ENCODE peak calls at places on chromosomes 3 and 15, in eight cellular contexts. One of them, this sample, is unnamed. For H3K4me1, the result is how much of the 10 kb centered on the place peaks cover.

GRCh38 chr15:40064231-40064894 is 25.4 kb upstream of the SRP14 start:
- DNase-seq in GM23338: peak
- DNase-seq in HCT116: no peak
- DNase-seq in endothelial cell of umbilical vein: peak
- DNase-seq in stomach: no peak
- DNase-seq in H1: no peak
- DNase-seq in esophagus muscularis mucosa: no peak
- DNase-seq in K562: no peak
- DNase-seq in this sample: no peak

GRCh38 chr3:9028134-9028533 is 64.9 kb upstream of the RAD18 start:
- DNase-seq in GM23338: no peak
- DNase-seq in HCT116: no peak
- DNase-seq in endothelial cell of umbilical vein: peak
- DNase-seq in stomach: peak
- DNase-seq in H1: no peak
- DNase-seq in esophagus muscularis mucosa: peak
- DNase-seq in K562: no peak
- DNase-seq in this sample: peak

GRCh38 chr3:67414740-67415139 is 239.7 kb downstream of the SUCLG2 start:
- DNase-seq in GM23338: no peak
- DNase-seq in HCT116: no peak
- DNase-seq in endothelial cell of umbilical vein: no peak
- DNase-seq in stomach: no peak
- DNase-seq in H1: no peak
- DNase-seq in esophagus muscularis mucosa: no peak
- DNase-seq in K562: no peak
- DNase-seq in this sample: peak

GRCh38 chr15:33044598-33044997 is 149.9 kb downstream of the FMN1 start:
- DNase-seq in GM23338: no peak
- DNase-seq in HCT116: no peak
- DNase-seq in endothelial cell of umbilical vein: no peak
- DNase-seq in stomach: no peak
- DNase-seq in H1: no peak
- DNase-seq in esophagus muscularis mucosa: no peak
- DNase-seq in K562: no peak
- DNase-seq in this sample: no peak

GRCh38 chr15:56454841-56455240 is 10.1 kb downstream of the MNS1 start:
- DNase-seq in GM23338: no peak
- DNase-seq in HCT116: no peak
- DNase-seq in endothelial cell of umbilical vein: peak
- DNase-seq in stomach: no peak
- DNase-seq in H1: no peak
- DNase-seq in esophagus muscularis mucosa: no peak
- DNase-seq in K562: no peak
- DNase-seq in this sample: no peak

GRCh38 chr15:67784057-67784781 is 41.1 kb upstream of the SKOR1 start:
- DNase-seq in GM23338: no peak
- DNase-seq in HCT116: no peak
- DNase-seq in endothelial cell of umbilical vein: no peak
- DNase-seq in stomach: no peak
- DNase-seq in H1: no peak
- DNase-seq in esophagus muscularis mucosa: peak
- DNase-seq in K562: no peak
- DNase-seq in this sample: no peak

GRCh38 chr3:18444597-18445420 is 19.7 kb upstream of the SATB1 start:
- DNase-seq in GM23338: peak
- DNase-seq in HCT116: no peak
- DNase-seq in endothelial cell of umbilical vein: peak
- DNase-seq in stomach: peak
- DNase-seq in H1: no peak
- DNase-seq in esophagus muscularis mucosa: no peak
- DNase-seq in K562: peak
- DNase-seq in this sample: peak

GRCh38 chr3:150511096-150511670 is 35.1 kb downstream of the SERP1 start:
- DNase-seq in GM23338: no peak
- DNase-seq in HCT116: no peak
- DNase-seq in endothelial cell of umbilical vein: no peak
- DNase-seq in stomach: no peak
- DNase-seq in H1: no peak
- DNase-seq in esophagus muscularis mucosa: no peak
- DNase-seq in K562: no peak
- DNase-seq in this sample: no peak

GRCh38 chr3:9727041-9727595 is 4.4 kb upstream of the BRPF1 start:
- DNase-seq in GM23338: peak
- DNase-seq in HCT116: peak
- DNase-seq in endothelial cell of umbilical vein: no peak
- DNase-seq in stomach: no peak
- DNase-seq in H1: peak
- DNase-seq in esophagus muscularis mucosa: no peak
- DNase-seq in K562: peak
- DNase-seq in this sample: no peak

GRCh38 chr3:69008980-69009379 is 4.5 kb downstream of the EOGT start:
- DNase-seq in GM23338: peak
- DNase-seq in HCT116: no peak
- DNase-seq in endothelial cell of umbilical vein: peak
- DNase-seq in stomach: no peak
- DNase-seq in H1: no peak
- DNase-seq in esophagus muscularis mucosa: no peak
- DNase-seq in K562: no peak
- DNase-seq in this sample: no peak

GRCh38 chr3:14377838-14378169 is 24.6 kb upstream of the SLC6A6 start:
- DNase-seq in GM23338: no peak
- DNase-seq in HCT116: no peak
- DNase-seq in endothelial cell of umbilical vein: no peak
- DNase-seq in stomach: no peak
- DNase-seq in H1: no peak
- DNase-seq in esophagus muscularis mucosa: no peak
- DNase-seq in K562: no peak
- DNase-seq in this sample: peak

GRCh38 chr3:188510366-188510765 is 356.4 kb downstream of the LPP start:
- DNase-seq in GM23338: no peak
- DNase-seq in HCT116: no peak
- DNase-seq in endothelial cell of umbilical vein: peak
- DNase-seq in stomach: no peak
- DNase-seq in H1: no peak
- DNase-seq in esophagus muscularis mucosa: no peak
- DNase-seq in K562: no peak
- DNase-seq in this sample: no peak

GRCh38 chr15:71083349-71083748 is 31.9 kb upstream of the THSD4 start:
- DNase-seq in GM23338: no peak
- DNase-seq in HCT116: no peak
- DNase-seq in endothelial cell of umbilical vein: peak
- DNase-seq in stomach: no peak
- DNase-seq in H1: no peak
- DNase-seq in esophagus muscularis mucosa: no peak
- DNase-seq in K562: no peak
- DNase-seq in this sample: no peak

GRCh38 chr3:129623447-129624118 is 17.1 kb upstream of the PLXND1 start:
- DNase-seq in GM23338: no peak
- DNase-seq in HCT116: no peak
- DNase-seq in endothelial cell of umbilical vein: peak
- DNase-seq in stomach: peak
- DNase-seq in H1: no peak
- DNase-seq in esophagus muscularis mucosa: no peak
- DNase-seq in K562: no peak
- DNase-seq in this sample: no peak

GRCh38 chr3:153429821-153430220 is 267.8 kb downstream of the RAP2B start:
- DNase-seq in GM23338: no peak
- DNase-seq in HCT116: no peak
- DNase-seq in endothelial cell of umbilical vein: peak
- DNase-seq in stomach: no peak
- DNase-seq in H1: no peak
- DNase-seq in esophagus muscularis mucosa: no peak
- DNase-seq in K562: no peak
- DNase-seq in this sample: no peak

GRCh38 chr15:98873441-98874218 is 134.0 kb downstream of the PGPEP1L start:
- DNase-seq in GM23338: no peak
- DNase-seq in HCT116: peak
- DNase-seq in endothelial cell of umbilical vein: no peak
- DNase-seq in stomach: no peak
- DNase-seq in H1: no peak
- DNase-seq in esophagus muscularis mucosa: no peak
- DNase-seq in K562: no peak
- DNase-seq in this sample: peak

GRCh38 chr15:77025066-77025435 is 30.1 kb downstream of the PSTPIP1 start:
- DNase-seq in GM23338: no peak
- DNase-seq in HCT116: no peak
- DNase-seq in endothelial cell of umbilical vein: no peak
- DNase-seq in stomach: no peak
- DNase-seq in H1: no peak
- DNase-seq in esophagus muscularis mucosa: no peak
- DNase-seq in K562: no peak
- DNase-seq in this sample: peak

GRCh38 chr3:142433110-142433509 is 14.7 kb downstream of the XRN1 start:
- DNase-seq in GM23338: no peak
- DNase-seq in HCT116: no peak
- DNase-seq in endothelial cell of umbilical vein: no peak
- DNase-seq in stomach: no peak
- DNase-seq in H1: no peak
- DNase-seq in esophagus muscularis mucosa: no peak
- DNase-seq in K562: no peak
- DNase-seq in this sample: no peak

GRCh38 chr15:61197187-61197586 is 31.9 kb downstream of the RORA start:
- DNase-seq in GM23338: no peak
- DNase-seq in HCT116: no peak
- DNase-seq in endothelial cell of umbilical vein: no peak
- DNase-seq in stomach: no peak
- DNase-seq in H1: no peak
- DNase-seq in esophagus muscularis mucosa: no peak
- DNase-seq in K562: no peak
- DNase-seq in this sample: no peak

GRCh38 chr15:49084285-49084570 is 38.0 kb upstream of the SECISBP2L start:
- DNase-seq in GM23338: no peak
- DNase-seq in HCT116: no peak
- DNase-seq in endothelial cell of umbilical vein: no peak
- DNase-seq in stomach: no peak
- DNase-seq in H1: no peak
- DNase-seq in esophagus muscularis mucosa: no peak
- DNase-seq in K562: no peak
- DNase-seq in this sample: no peak

GRCh38 chr15:53511175-53511574 is 248.3 kb downstream of the WDR72 start:
- DNase-seq in GM23338: no peak
- DNase-seq in HCT116: no peak
- DNase-seq in endothelial cell of umbilical vein: no peak
- DNase-seq in stomach: no peak
- DNase-seq in H1: no peak
- DNase-seq in esophagus muscularis mucosa: no peak
- DNase-seq in K562: no peak
- DNase-seq in this sample: no peak

GRCh38 chr3:129892857-129893615 is 475 bp downstream of the TMCC1 start:
- DNase-seq in GM23338: peak
- DNase-seq in HCT116: no peak
- DNase-seq in endothelial cell of umbilical vein: peak
- DNase-seq in stomach: no peak
- DNase-seq in H1: no peak
- DNase-seq in esophagus muscularis mucosa: peak
- DNase-seq in K562: peak
- DNase-seq in this sample: no peak

GRCh38 chr3:197352382-197352781 is 54.0 kb upstream of the DLG1 start:
- DNase-seq in GM23338: no peak
- DNase-seq in HCT116: no peak
- DNase-seq in endothelial cell of umbilical vein: no peak
- DNase-seq in stomach: peak
- DNase-seq in H1: no peak
- DNase-seq in esophagus muscularis mucosa: no peak
- DNase-seq in K562: no peak
- DNase-seq in this sample: no peak
- TF ChIP-seq POLR2AphosphoS5 in GM23338: no peak
- TF ChIP-seq POLR2AphosphoS5 in HCT116: no peak
- TF ChIP-seq POLR2AphosphoS5 in endothelial cell of umbilical vein: no peak
- TF ChIP-seq POLR2AphosphoS5 in stomach: peak
- TF ChIP-seq POLR2AphosphoS5 in H1: no peak
- TF ChIP-seq POLR2AphosphoS5 in esophagus muscularis mucosa: peak
- TF ChIP-seq POLR2AphosphoS5 in K562: no peak
- TF ChIP-seq POLR2AphosphoS5 in this sample: no peak

DNA sequence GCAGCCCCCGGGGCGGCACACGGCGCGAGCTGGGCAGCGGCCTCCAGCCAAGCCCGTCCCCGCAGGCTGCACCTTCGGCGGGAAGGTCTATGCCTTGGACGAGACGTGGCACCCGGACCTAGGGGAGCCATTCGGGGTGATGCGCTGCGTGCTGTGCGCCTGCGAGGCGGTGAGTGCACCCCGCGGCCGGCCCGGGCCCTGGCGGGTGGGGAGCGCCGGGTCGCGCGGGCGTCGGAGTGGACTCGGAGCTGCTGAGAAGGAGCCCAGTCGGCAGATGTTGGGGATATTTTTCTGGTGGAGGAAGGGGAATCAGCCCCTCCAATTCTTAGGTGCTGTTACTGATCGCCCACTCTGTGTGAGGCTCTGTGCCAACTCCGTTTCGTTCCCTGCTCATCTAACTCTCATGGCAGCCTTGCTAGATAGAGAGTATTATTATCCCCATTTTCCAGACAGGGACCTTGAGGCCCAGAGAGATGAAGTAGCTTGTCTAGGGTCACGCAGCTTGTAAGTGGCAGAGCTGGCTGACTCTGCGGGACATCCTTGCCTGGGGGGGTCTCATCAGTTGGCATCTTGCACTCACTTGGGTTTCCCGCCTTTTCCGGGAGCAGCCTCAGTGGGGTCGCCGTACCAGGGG is 890 bp downstream of the CHRD start:
- DNase-seq in GM23338: no peak
- DNase-seq in HCT116: no peak
- DNase-seq in endothelial cell of umbilical vein: no peak
- DNase-seq in stomach: no peak
- DNase-seq in H1: no peak
- DNase-seq in esophagus muscularis mucosa: no peak
- DNase-seq in K562: no peak
- DNase-seq in this sample: no peak
- H3K4me3 ChIP-seq in GM23338: peak
- H3K4me3 ChIP-seq in HCT116: peak
- H3K4me3 ChIP-seq in endothelial cell of umbilical vein: no peak
- H3K4me3 ChIP-seq in stomach: peak
- H3K4me3 ChIP-seq in H1: peak
- H3K4me3 ChIP-seq in esophagus muscularis mucosa: peak
- H3K4me3 ChIP-seq in K562: no peak
- H3K4me3 ChIP-seq in this sample: peak

GRCh38 chr3:30613135-30613825 is 6.9 kb downstream of the TGFBR2 start:
- DNase-seq in GM23338: no peak
- DNase-seq in HCT116: no peak
- DNase-seq in endothelial cell of umbilical vein: no peak
- DNase-seq in stomach: no peak
- DNase-seq in H1: no peak
- DNase-seq in esophagus muscularis mucosa: no peak
- DNase-seq in K562: no peak
- DNase-seq in this sample: no peak
- H3K4me1 ChIP-seq in GM23338: under half
- H3K4me1 ChIP-seq in HCT116: half or more
- H3K4me1 ChIP-seq in endothelial cell of umbilical vein: half or more
- H3K4me1 ChIP-seq in stomach: half or more
- H3K4me1 ChIP-seq in H1: under half
- H3K4me1 ChIP-seq in esophagus muscularis mucosa: half or more
- H3K4me1 ChIP-seq in K562: under half
- H3K4me1 ChIP-seq in this sample: half or more

DNA sequence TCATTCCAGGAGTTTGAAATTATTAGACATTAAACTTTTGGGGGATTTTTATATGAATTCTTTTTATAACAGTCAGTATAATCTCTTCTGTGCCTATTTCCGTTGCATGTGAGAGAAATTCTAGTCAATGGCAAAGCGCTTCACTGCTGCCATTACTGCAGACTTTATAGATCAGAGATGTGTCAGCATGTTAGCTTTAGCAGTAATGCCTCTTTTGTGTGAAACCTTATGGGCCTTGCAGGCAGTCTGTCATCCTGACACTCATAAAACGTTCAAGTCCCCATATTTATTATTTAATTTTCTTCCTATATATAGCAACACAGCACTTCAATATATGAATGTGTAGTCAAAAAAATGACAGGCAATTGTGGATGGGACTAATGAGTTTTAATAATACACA is 191.0 kb downstream of the NLGN1 start:
- DNase-seq in GM23338: no peak
- DNase-seq in HCT116: no peak
- DNase-seq in endothelial cell of umbilical vein: no peak
- DNase-seq in stomach: no peak
- DNase-seq in H1: no peak
- DNase-seq in esophagus muscularis mucosa: no peak
- DNase-seq in K562: no peak
- DNase-seq in this sample: no peak
- TF ChIP-seq POLR2AphosphoS5 in GM23338: no peak
- TF ChIP-seq POLR2AphosphoS5 in HCT116: no peak
- TF ChIP-seq POLR2AphosphoS5 in endothelial cell of umbilical vein: no peak
- TF ChIP-seq POLR2AphosphoS5 in stomach: no peak
- TF ChIP-seq POLR2AphosphoS5 in H1: no peak
- TF ChIP-seq POLR2AphosphoS5 in esophagus muscularis mucosa: no peak
- TF ChIP-seq POLR2AphosphoS5 in K562: no peak
- TF ChIP-seq POLR2AphosphoS5 in this sample: no peak